ENCODE peak calls at places on chromosomes 11 and 22, in six cellular contexts. F is AG10803, V is left lung, Y is mesothelial cell of epicardium, J is tibial nerve, P is astrocyte of the spinal cord. Z is an unnamed sample.

GRCh38 chr11:74196781-74197486 is 25.8 kb downstream of the PPME1 start:
- DNase-seq in F (no peak), P (no peak), V (no peak), J (no peak), Y (no peak), Z (no peak)

GRCh38 chr11:59728913-59729312 is 15.3 kb upstream of the OR10V1 start:
- DNase-seq in V (peak; percentile 46), J (no peak), F (no peak), Y (no peak), P (no peak), Z (no peak)

GRCh38 chr11:100942016-100942415 is 187.6 kb downstream of the PGR start:
- DNase-seq in V (no peak), F (no peak), J (no peak), Y (no peak), P (no peak), Z (no peak)

GRCh38 chr11:22539851-22540376 is 85.7 kb downstream of the FANCF start:
- DNase-seq in Y (no peak), V (no peak), J (peak; percentile 15), P (peak; percentile 22), F (peak; percentile 41), Z (no peak)

GRCh38 chr11:48052183-48053040 is 72.1 kb downstream of the PTPRJ start:
- DNase-seq in Y (peak; percentile 53), V (peak; percentile 78), F (peak; percentile 79), J (no peak), P (peak; percentile 58), Z (no peak)

GRCh38 chr22:45777046-45777851 is 105.6 kb downstream of the ATXN10 start:
- DNase-seq in Y (no peak), F (peak; percentile 35), V (no peak), P (peak; percentile 58), J (no peak), Z (no peak)

GRCh38 chr22:44659140-44659539 is 42.9 kb upstream of the PRR5 start:
- DNase-seq in V (no peak), F (peak; percentile 71), J (no peak), P (peak; percentile 15), Y (no peak), Z (no peak)

GRCh38 chr11:1087961-1088926 is 13.6 kb downstream of the MUC2 start:
- DNase-seq in P (no peak), J (no peak), F (no peak), Y (no peak), V (no peak), Z (no peak)

GRCh38 chr22:45125198-45125597 is 38.5 kb upstream of the NUP50 start:
- DNase-seq in V (no peak), P (peak; percentile 50), J (no peak), F (peak; percentile 85), Y (no peak), Z (no peak)

GRCh38 chr22:23704062-23704461 is 13.2 kb downstream of the RGL4 start:
- DNase-seq in Y (no peak), J (no peak), F (no peak), P (no peak), V (no peak), Z (no peak)

GRCh38 chr11:44542372-44542771 is 23.1 kb upstream of the CD82 start:
- DNase-seq in V (no peak), J (no peak), P (no peak), F (no peak), Y (no peak), Z (no peak)

GRCh38 chr11:29119691-29120328 is 897.0 kb downstream of the KCNA4 start:
- DNase-seq in F (peak; percentile 72), P (peak; percentile 95), J (no peak), Y (no peak), V (no peak), Z (no peak)

GRCh38 chr22:21775061-21775460 is 39.5 kb upstream of the YPEL1 start:
- DNase-seq in J (no peak), V (no peak), F (peak; percentile 42), Y (no peak), P (peak; percentile 83), Z (no peak)

GRCh38 chr11:75242722-75243600 is 2.4 kb downstream of the TPBGL start:
- DNase-seq in J (no peak), V (peak; percentile 19), F (no peak), P (no peak), Y (peak; percentile 1), Z (no peak)

GRCh38 chr11:2898366-2899079 is 12.9 kb upstream of the CDKN1C start:
- DNase-seq in J (peak; percentile 67), P (peak; percentile 88), F (peak; percentile 86), Y (no peak), V (peak; percentile 90), Z (peak; percentile 57)

GRCh38 chr11:17498475-17498874 is 21.8 kb upstream of the ABCC8 start:
- DNase-seq in F (no peak), J (no peak), Y (no peak), P (no peak), V (no peak), Z (no peak)

GRCh38 chr11:76323804-76324203 is 57.1 kb downstream of the THAP12 start:
- DNase-seq in V (peak; percentile 7), F (no peak), P (no peak), J (no peak), Y (no peak), Z (no peak)

GRCh38 chr11:7572001-7572712 is 58.4 kb downstream of the PPFIBP2 start:
- DNase-seq in J (no peak), V (peak; percentile 48), P (no peak), F (peak; percentile 33), Y (no peak), Z (no peak)

GRCh38 chr22:41478891-41479521 is 10.1 kb downstream of the ACO2 start:
- DNase-seq in J (peak; percentile 45), V (peak; percentile 41), Y (no peak), P (peak; percentile 32), F (peak; percentile 42), Z (peak; percentile 38)

GRCh38 chr22:34645375-34645774 is 420.6 kb upstream of the ISX start:
- DNase-seq in Y (no peak), J (no peak), V (no peak), P (no peak), F (no peak), Z (no peak)

GRCh38 chr22:33202455-33202854 is 144.3 kb upstream of the SYN3 start:
- DNase-seq in F (no peak), V (no peak), J (no peak), P (no peak), Y (no peak), Z (no peak)

GRCh38 chr22:27416553-27417427 is 384.8 kb downstream of the MN1 start:
- DNase-seq in V (no peak), Y (no peak), J (no peak), P (peak; percentile 89), F (peak; percentile 94), Z (no peak)

GRCh38 chr11:95917188-95918036 is 6.5 kb downstream of the MTMR2 start:
- DNase-seq in P (no peak), Y (no peak), F (no peak), V (no peak), J (no peak), Z (no peak)

GRCh38 chr11:17471501-17471900 is 5.1 kb downstream of the ABCC8 start:
- DNase-seq in V (no peak), P (no peak), Y (no peak), F (no peak), J (no peak), Z (no peak)

GRCh38 chr11:68042219-68043028 is 3.6 kb downstream of the TCIRG1 start:
- DNase-seq in Y (no peak), F (no peak), J (no peak), V (no peak), P (no peak), Z (no peak)

GRCh38 chr11:71302911-71303310 is 50.5 kb upstream of the SHANK2 start:
- DNase-seq in F (no peak), P (no peak), J (no peak), Y (no peak), V (peak; percentile 10), Z (no peak)
- TF ChIP-seq CTCF in F (peak; percentile 20), P (peak; percentile 8), J (no peak), Y (no peak), V (no peak), Z (no peak)

DNA sequence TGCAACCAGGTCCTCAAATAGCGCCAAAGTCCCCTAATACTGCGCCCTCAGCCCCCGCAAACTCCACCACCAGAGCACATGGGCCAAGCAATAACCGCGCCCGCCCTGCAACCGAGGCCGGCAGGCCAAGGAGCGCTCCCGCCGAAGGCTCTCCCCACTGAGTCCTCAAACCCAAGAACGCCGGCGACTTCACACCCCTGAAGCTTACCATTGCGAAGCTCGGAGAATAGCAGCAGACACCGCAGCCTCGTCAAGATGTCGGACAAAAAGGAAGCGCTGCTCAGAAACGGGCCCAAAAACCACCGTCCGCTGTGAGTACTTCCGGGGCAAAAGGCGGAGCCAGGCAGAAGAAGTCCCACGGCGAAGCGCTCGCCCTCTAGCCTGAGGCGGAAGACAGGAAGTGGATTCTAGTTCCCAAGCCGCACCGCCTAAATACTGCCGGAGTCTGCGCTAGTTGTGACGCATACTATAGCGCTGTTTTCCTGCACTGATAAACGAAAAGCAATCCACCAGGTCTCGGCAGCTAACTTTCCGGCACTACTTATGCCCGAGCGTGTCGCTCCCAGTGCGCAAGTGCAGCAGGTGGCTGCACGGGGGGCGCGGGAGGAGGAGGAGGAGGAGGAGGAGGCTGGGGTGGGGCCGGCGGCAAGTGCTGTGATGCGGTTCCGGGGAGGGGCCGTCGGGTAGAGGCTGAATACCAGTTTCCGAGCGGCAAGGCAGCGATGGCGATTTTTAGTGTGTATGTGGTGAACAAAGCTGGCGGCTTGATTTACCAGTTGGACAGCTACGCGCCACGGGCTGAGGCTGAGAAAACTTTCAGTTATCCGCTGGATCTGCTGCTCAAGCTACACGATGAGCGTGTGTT is at the start of the genes RPS25 and TRAPPC4:
- DNase-seq in V (peak; percentile 96), P (peak; percentile 97), F (peak; percentile 95), Y (peak; percentile 84), J (peak; percentile 92), Z (peak; percentile 91)
- TF ChIP-seq CTCF in V (no peak), P (no peak), F (no peak), Y (no peak), J (peak; percentile 49), Z (no peak)

DNA sequence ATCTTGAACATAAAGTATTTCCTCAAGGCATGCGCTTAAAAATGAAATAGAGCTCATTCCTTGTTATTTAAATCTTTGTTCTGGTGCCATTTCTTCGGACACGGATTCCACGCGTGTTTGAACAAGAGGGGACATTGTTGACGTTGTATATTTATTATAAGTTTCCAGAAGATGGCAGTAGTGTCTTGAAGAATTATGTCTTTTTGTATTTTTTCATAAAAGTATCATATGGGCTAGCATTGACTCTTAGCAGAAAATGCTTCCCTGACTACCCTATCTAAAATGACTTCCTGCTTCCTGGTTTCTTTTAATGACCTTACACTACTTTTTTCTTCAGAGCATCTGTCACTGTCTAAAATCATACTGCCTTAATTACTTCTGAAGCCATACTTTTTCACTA is 20.4 kb downstream of the BIRC2 start:
- DNase-seq in P (peak; percentile 16), J (no peak), V (no peak), F (peak; percentile 17), Y (no peak), Z (no peak)
- TF ChIP-seq CTCF in P (no peak), J (peak; percentile 36), V (no peak), F (peak; percentile 29), Y (no peak), Z (no peak)

GRCh38 chr11:116975661-116976060 is 122.6 kb downstream of the SIK3 start:
- DNase-seq in V (no peak), Y (no peak), J (no peak), P (no peak), F (no peak), Z (no peak)

GRCh38 chr11:116970485-116971292 is 127.5 kb downstream of the SIK3 start:
- DNase-seq in P (no peak), J (no peak), V (no peak), Y (no peak), F (peak; percentile 6), Z (no peak)

GRCh38 chr11:116969694-116970093 is 128.5 kb downstream of the SIK3 start:
- DNase-seq in F (no peak), J (no peak), V (no peak), P (no peak), Y (no peak), Z (no peak)

GRCh38 chr11:116973270-116973669 is 125.0 kb downstream of the SIK3 start:
- DNase-seq in V (no peak), Y (no peak), P (no peak), J (no peak), F (no peak), Z (no peak)

GRCh38 chr11:116972692-116973091 is 125.5 kb downstream of the SIK3 start:
- DNase-seq in Y (no peak), J (no peak), P (no peak), V (no peak), F (no peak), Z (no peak)
- TF ChIP-seq CTCF in Y (no peak), J (no peak), P (no peak), V (no peak), F (no peak), Z (no peak)